ENCODE peak calls at places on chromosomes 4 and X, in four cellular contexts. One of them, this sample, is unnamed.

GRCh38 chr4:156946508-156947197 is 24.9 kb downstream of the PDGFC start:
- DNase-seq in fibroblast of mammary gland: peak
- DNase-seq in cardiac fibroblast: peak
- DNase-seq in IMR-90: peak
- DNase-seq in this sample: peak

GRCh38 chr4:40283968-40284367 is 51.2 kb upstream of the CHRNA9 start:
- DNase-seq in cardiac fibroblast: no peak
- DNase-seq in fibroblast of mammary gland: peak
- DNase-seq in IMR-90: no peak
- DNase-seq in this sample: no peak

GRCh38 chr4:10750714-10751113 is 66.1 kb upstream of the CLNK start:
- DNase-seq in IMR-90: no peak
- DNase-seq in cardiac fibroblast: no peak
- DNase-seq in fibroblast of mammary gland: peak
- DNase-seq in this sample: no peak

GRCh38 chr4:41327770-41328169 is 71.0 kb downstream of the UCHL1 start:
- DNase-seq in cardiac fibroblast: no peak
- DNase-seq in IMR-90: no peak
- DNase-seq in fibroblast of mammary gland: no peak
- DNase-seq in this sample: no peak

GRCh38 chrX:8815460-8816065 is 14.4 kb upstream of the FAM9A start:
- DNase-seq in fibroblast of mammary gland: peak
- DNase-seq in cardiac fibroblast: peak
- DNase-seq in IMR-90: peak
- DNase-seq in this sample: peak

GRCh38 chr4:26356067-26356466 is 35.3 kb downstream of the RBPJ start:
- DNase-seq in cardiac fibroblast: peak
- DNase-seq in IMR-90: peak
- DNase-seq in fibroblast of mammary gland: peak
- DNase-seq in this sample: no peak

GRCh38 chr4:24857996-24858395 is 54.8 kb downstream of the CCDC149 start:
- DNase-seq in fibroblast of mammary gland: peak
- DNase-seq in cardiac fibroblast: peak
- DNase-seq in IMR-90: peak
- DNase-seq in this sample: peak

GRCh38 chr4:148735432-148736155 is 293.4 kb upstream of the NR3C2 start:
- DNase-seq in IMR-90: no peak
- DNase-seq in cardiac fibroblast: no peak
- DNase-seq in fibroblast of mammary gland: no peak
- DNase-seq in this sample: no peak

GRCh38 chrX:53080628-53081580 is 1.3 kb upstream of the TSPYL2 start:
- DNase-seq in IMR-90: peak
- DNase-seq in cardiac fibroblast: peak
- DNase-seq in fibroblast of mammary gland: peak
- DNase-seq in this sample: no peak

GRCh38 chr4:149987777-149988410 is 90.4 kb upstream of the DCLK2 start:
- DNase-seq in cardiac fibroblast: no peak
- DNase-seq in fibroblast of mammary gland: no peak
- DNase-seq in IMR-90: no peak
- DNase-seq in this sample: no peak

GRCh38 chrX:153342762-153343558 is 9.0 kb downstream of the ZNF275 start:
- DNase-seq in IMR-90: no peak
- DNase-seq in fibroblast of mammary gland: no peak
- DNase-seq in cardiac fibroblast: no peak
- DNase-seq in this sample: no peak

GRCh38 chr4:5884804-5885203 is 8.1 kb downstream of the CRMP1 start:
- DNase-seq in IMR-90: no peak
- DNase-seq in fibroblast of mammary gland: no peak
- DNase-seq in cardiac fibroblast: no peak
- DNase-seq in this sample: no peak

GRCh38 chrX:118353081-118353850 is 7.4 kb downstream of the WDR44 start:
- DNase-seq in fibroblast of mammary gland: no peak
- DNase-seq in IMR-90: no peak
- DNase-seq in cardiac fibroblast: no peak
- DNase-seq in this sample: no peak

GRCh38 chr4:10040049-10040892 is 19.0 kb upstream of the SLC2A9 start:
- DNase-seq in fibroblast of mammary gland: no peak
- DNase-seq in IMR-90: no peak
- DNase-seq in cardiac fibroblast: no peak
- DNase-seq in this sample: no peak

GRCh38 chrX:18424482-18425198 is 768 bp upstream of the CDKL5 start:
- DNase-seq in cardiac fibroblast: peak
- DNase-seq in IMR-90: peak
- DNase-seq in fibroblast of mammary gland: peak
- DNase-seq in this sample: peak

GRCh38 chr4:145583656-145584055 is 35.5 kb upstream of the MMAA start:
- DNase-seq in IMR-90: no peak
- DNase-seq in cardiac fibroblast: no peak
- DNase-seq in fibroblast of mammary gland: peak
- DNase-seq in this sample: peak

GRCh38 chrX:17390325-17390992 is 15.5 kb downstream of the NHS start:
- DNase-seq in IMR-90: peak
- DNase-seq in cardiac fibroblast: no peak
- DNase-seq in fibroblast of mammary gland: no peak
- DNase-seq in this sample: no peak

GRCh38 chr4:122584517-122584916 is 36.3 kb downstream of the IL21 start:
- DNase-seq in IMR-90: peak
- DNase-seq in fibroblast of mammary gland: peak
- DNase-seq in cardiac fibroblast: peak
- DNase-seq in this sample: peak

GRCh38 chr4:139783761-139784484 is 118.3 kb downstream of the MGST2 start:
- DNase-seq in cardiac fibroblast: no peak
- DNase-seq in IMR-90: no peak
- DNase-seq in fibroblast of mammary gland: no peak
- DNase-seq in this sample: no peak

GRCh38 chr4:25656031-25656430 is 380 bp downstream of the SLC34A2 start:
- DNase-seq in IMR-90: no peak
- DNase-seq in fibroblast of mammary gland: no peak
- DNase-seq in cardiac fibroblast: no peak
- DNase-seq in this sample: no peak

GRCh38 chrX:11648705-11649519 is 16.8 kb downstream of the ARHGAP6 start:
- DNase-seq in IMR-90: no peak
- DNase-seq in cardiac fibroblast: no peak
- DNase-seq in fibroblast of mammary gland: peak
- DNase-seq in this sample: no peak

GRCh38 chrX:3026074-3026588 is 15.1 kb upstream of the ARSF start:
- DNase-seq in fibroblast of mammary gland: no peak
- DNase-seq in cardiac fibroblast: no peak
- DNase-seq in IMR-90: no peak
- DNase-seq in this sample: no peak

GRCh38 chr4:177660223-177660622 is 218.0 kb upstream of the AGA start:
- DNase-seq in IMR-90: no peak
- DNase-seq in fibroblast of mammary gland: no peak
- DNase-seq in cardiac fibroblast: no peak
- DNase-seq in this sample: no peak

GRCh38 chrX:153934473-153935325 is at the start of gene NAA10:
- DNase-seq in fibroblast of mammary gland: peak
- DNase-seq in cardiac fibroblast: peak
- DNase-seq in IMR-90: peak
- DNase-seq in this sample: peak

GRCh38 chr4:99934891-99935290 is 11.5 kb downstream of the DNAJB14 start:
- DNase-seq in IMR-90: peak
- DNase-seq in fibroblast of mammary gland: no peak
- DNase-seq in cardiac fibroblast: no peak
- DNase-seq in this sample: no peak

GRCh38 chr4:124290678-124291077 is 421.9 kb downstream of the ANKRD50 start:
- DNase-seq in cardiac fibroblast: no peak
- DNase-seq in fibroblast of mammary gland: no peak
- DNase-seq in IMR-90: no peak
- DNase-seq in this sample: no peak

GRCh38 chr4:62118558-62118957 is 918.4 kb downstream of the ADGRL3 start:
- DNase-seq in IMR-90: no peak
- DNase-seq in fibroblast of mammary gland: no peak
- DNase-seq in cardiac fibroblast: no peak
- DNase-seq in this sample: no peak

GRCh38 chr4:132227349-132228165 is 921.5 kb upstream of the PCDH10 start:
- DNase-seq in cardiac fibroblast: peak
- DNase-seq in fibroblast of mammary gland: peak
- DNase-seq in IMR-90: peak
- DNase-seq in this sample: no peak

GRCh38 chrX:120316587-120317283 is 5.5 kb upstream of the TMEM255A start:
- DNase-seq in cardiac fibroblast: no peak
- DNase-seq in fibroblast of mammary gland: peak
- DNase-seq in IMR-90: peak
- DNase-seq in this sample: peak

GRCh38 chr4:157204634-157205244 is 15.8 kb upstream of the GRIA2 start:
- DNase-seq in fibroblast of mammary gland: peak
- DNase-seq in IMR-90: peak
- DNase-seq in cardiac fibroblast: peak
- DNase-seq in this sample: no peak

GRCh38 chrX:9942086-9942485 is 25.1 kb upstream of the CLDN34 start:
- DNase-seq in IMR-90: no peak
- DNase-seq in fibroblast of mammary gland: no peak
- DNase-seq in cardiac fibroblast: no peak
- DNase-seq in this sample: no peak

GRCh38 chr4:23268072-23268771 is 575.5 kb downstream of the GBA3 start:
- DNase-seq in fibroblast of mammary gland: no peak
- DNase-seq in IMR-90: no peak
- DNase-seq in cardiac fibroblast: no peak
- DNase-seq in this sample: no peak

GRCh38 chr4:149638073-149638472 is 177.6 kb downstream of the IQCM start:
- DNase-seq in cardiac fibroblast: no peak
- DNase-seq in fibroblast of mammary gland: peak
- DNase-seq in IMR-90: peak
- DNase-seq in this sample: peak

GRCh38 chrX:39809326-39809725 is 288.4 kb downstream of the BCOR start:
- DNase-seq in cardiac fibroblast: peak
- DNase-seq in IMR-90: peak
- DNase-seq in fibroblast of mammary gland: peak
- DNase-seq in this sample: peak

DNA sequence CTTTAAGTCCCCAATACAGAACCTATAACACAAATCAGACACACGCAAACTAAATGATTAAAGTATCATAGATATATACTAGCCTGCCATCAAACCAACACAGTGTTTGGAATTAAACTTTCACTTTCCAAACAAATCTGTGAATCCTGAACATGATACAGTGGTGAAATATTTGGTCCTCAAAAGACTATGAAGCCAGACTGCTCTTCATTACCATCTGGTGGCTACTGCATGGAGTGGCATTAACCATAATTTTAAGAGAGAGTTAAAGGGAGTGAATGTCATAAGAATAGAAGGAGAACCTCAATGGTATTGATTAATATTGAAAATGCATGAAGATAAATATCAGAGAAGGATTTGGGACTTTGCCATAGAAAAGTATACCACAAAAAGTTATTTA is 9.2 kb upstream of the GABRA4 start:
- DNase-seq in cardiac fibroblast: peak
- DNase-seq in fibroblast of mammary gland: peak
- DNase-seq in IMR-90: peak
- DNase-seq in this sample: peak
- TF ChIP-seq CTCF in cardiac fibroblast: peak
- TF ChIP-seq CTCF in fibroblast of mammary gland: peak
- TF ChIP-seq CTCF in IMR-90: peak
- TF ChIP-seq CTCF in this sample: peak

GRCh38 chrX:51803833-51804232 is 60.6 kb downstream of the GSPT2 start:
- DNase-seq in cardiac fibroblast: peak
- DNase-seq in fibroblast of mammary gland: peak
- DNase-seq in IMR-90: no peak
- DNase-seq in this sample: no peak

GRCh38 chrX:51798701-51799100 is 55.5 kb downstream of the GSPT2 start:
- DNase-seq in cardiac fibroblast: no peak
- DNase-seq in IMR-90: no peak
- DNase-seq in fibroblast of mammary gland: no peak
- DNase-seq in this sample: no peak

GRCh38 chrX:51804741-51805140 is 61.5 kb downstream of the GSPT2 start:
- DNase-seq in IMR-90: no peak
- DNase-seq in cardiac fibroblast: no peak
- DNase-seq in fibroblast of mammary gland: no peak
- DNase-seq in this sample: no peak

GRCh38 chrX:51802917-51803688 is 59.9 kb downstream of the GSPT2 start:
- DNase-seq in IMR-90: peak
- DNase-seq in fibroblast of mammary gland: peak
- DNase-seq in cardiac fibroblast: peak
- DNase-seq in this sample: peak
- TF ChIP-seq CTCF in IMR-90: peak
- TF ChIP-seq CTCF in fibroblast of mammary gland: peak
- TF ChIP-seq CTCF in cardiac fibroblast: peak
- TF ChIP-seq CTCF in this sample: peak

GRCh38 chr4:2177443-2178093 is 64.4 kb downstream of the HAUS3 start:
- DNase-seq in cardiac fibroblast: peak
- DNase-seq in IMR-90: no peak
- DNase-seq in fibroblast of mammary gland: no peak
- DNase-seq in this sample: no peak
- TF ChIP-seq CTCF in cardiac fibroblast: peak
- TF ChIP-seq CTCF in IMR-90: no peak
- TF ChIP-seq CTCF in fibroblast of mammary gland: no peak
- TF ChIP-seq CTCF in this sample: no peak

DNA sequence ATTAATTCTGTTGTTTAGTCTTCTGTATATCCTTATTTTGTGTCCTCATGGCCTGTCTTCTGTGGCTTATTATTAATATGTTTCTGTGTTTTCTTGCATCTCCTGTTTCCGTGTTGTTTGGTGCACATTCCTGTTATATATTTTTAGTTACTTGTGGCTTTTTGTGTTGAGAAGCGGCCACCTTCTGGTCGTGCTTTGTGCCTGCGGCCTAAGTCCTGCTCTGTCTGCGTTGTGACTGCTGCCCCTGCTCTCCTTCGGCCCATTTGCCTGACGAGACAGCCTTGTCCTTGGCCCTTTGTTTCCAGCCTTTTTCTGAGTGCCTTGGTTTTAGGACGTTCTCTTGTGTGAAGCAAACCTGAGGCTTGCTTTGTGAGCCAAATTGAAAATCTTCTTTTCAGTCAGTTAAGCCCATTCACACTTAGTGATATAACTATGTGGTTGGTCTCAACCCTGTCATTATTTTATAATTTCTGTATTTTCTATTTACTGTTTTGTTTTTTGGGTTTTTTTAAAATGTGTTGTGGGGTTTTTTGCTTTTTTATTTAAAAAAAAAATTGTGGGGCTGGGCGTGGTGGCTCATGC is 43.8 kb downstream of the TNIP2 start:
- DNase-seq in IMR-90: no peak
- DNase-seq in fibroblast of mammary gland: peak
- DNase-seq in cardiac fibroblast: peak
- DNase-seq in this sample: no peak
- TF ChIP-seq CTCF in IMR-90: no peak
- TF ChIP-seq CTCF in fibroblast of mammary gland: peak
- TF ChIP-seq CTCF in cardiac fibroblast: peak
- TF ChIP-seq CTCF in this sample: peak

GRCh38 chr4:152779513-152780266 is at the start of the genes ARFIP1 and TIGD4:
- DNase-seq in fibroblast of mammary gland: peak
- DNase-seq in IMR-90: peak
- DNase-seq in cardiac fibroblast: peak
- DNase-seq in this sample: peak
- TF ChIP-seq CTCF in fibroblast of mammary gland: peak
- TF ChIP-seq CTCF in IMR-90: peak
- TF ChIP-seq CTCF in cardiac fibroblast: peak
- TF ChIP-seq CTCF in this sample: peak

This sample was measured in HFFc6.